ENCODE peak calls at places on chromosomes 7 and 10, in eight cellular contexts. J, L, D, M, E, G, F and T are unnamed samples.

GRCh38 chr7:129169171-129169643 is 19.2 kb upstream of the SMO start:
- DNase-seq in L (no peak), E (peak), M (no peak), G (no peak), F (peak), J (no peak), D (no peak), T (peak)

GRCh38 chr10:33015798-33016547 is 57.9 kb upstream of the ITGB1 start:
- DNase-seq in M (no peak), G (no peak), E (no peak), L (no peak), J (no peak), F (no peak), D (no peak), T (no peak)

GRCh38 chr10:13924020-13924725 is 337.4 kb downstream of the PRPF18 start:
- DNase-seq in G (no peak), M (no peak), E (no peak), J (no peak), D (no peak), F (no peak), L (no peak), T (no peak)

GRCh38 chr10:33398796-33399195 is 64.3 kb upstream of the NRP1 start:
- DNase-seq in E (no peak), F (no peak), D (no peak), J (no peak), M (no peak), G (no peak), L (no peak), T (no peak)

GRCh38 chr7:41702635-41703371 is at the start of gene INHBA:
- DNase-seq in L (no peak), M (peak), J (no peak), F (no peak), D (no peak), E (no peak), G (no peak), T (no peak)

GRCh38 chr7:101121996-101122932 is 4.6 kb upstream of the SERPINE1 start:
- DNase-seq in J (peak), M (peak), E (no peak), L (peak), F (peak), D (peak), G (peak), T (peak)

GRCh38 chr7:19522486-19522885 is 186.4 kb downstream of the POLR1F start:
- DNase-seq in D (no peak), J (no peak), M (no peak), L (no peak), F (no peak), E (no peak), G (no peak), T (no peak)

GRCh38 chr10:29263506-29263905 is 25.4 kb upstream of the LYZL1 start:
- DNase-seq in L (no peak), M (no peak), G (no peak), E (no peak), J (no peak), D (no peak), F (no peak), T (no peak)

GRCh38 chr7:17367502-17367901 is 69.0 kb downstream of the AHR start:
- DNase-seq in J (no peak), M (no peak), D (no peak), G (no peak), F (no peak), L (no peak), E (no peak), T (no peak)

GRCh38 chr7:82204694-82205093 is 238.9 kb downstream of the CACNA2D1 start:
- DNase-seq in M (no peak), F (peak), D (no peak), J (no peak), E (no peak), G (no peak), L (no peak), T (no peak)

GRCh38 chr7:22612776-22613175 is 112.8 kb upstream of the STEAP1B start:
- DNase-seq in D (no peak), G (no peak), M (no peak), J (no peak), F (no peak), E (no peak), L (no peak), T (no peak)

GRCh38 chr7:143407296-143408246 is 1.1 kb downstream of the EPHA1 start:
- DNase-seq in J (no peak), F (no peak), D (no peak), G (no peak), E (no peak), L (no peak), M (peak), T (no peak)

GRCh38 chr7:77710067-77710466 is 13.8 kb downstream of the RSBN1L start:
- DNase-seq in G (no peak), J (no peak), L (no peak), E (no peak), D (no peak), M (no peak), F (no peak), T (no peak)

GRCh38 chr7:132430863-132431822 is 145.1 kb downstream of the PLXNA4 start:
- DNase-seq in J (no peak), M (peak), F (peak), D (no peak), G (no peak), L (peak), E (peak), T (peak)

GRCh38 chr7:141541375-141541774 is 9.8 kb upstream of the AGK start:
- DNase-seq in F (no peak), M (no peak), D (no peak), E (no peak), L (no peak), J (no peak), G (no peak), T (no peak)

GRCh38 chr7:113331155-113331898 is 213.0 kb upstream of the SMIM30 start:
- DNase-seq in G (peak), M (peak), E (peak), D (no peak), F (no peak), J (peak), L (no peak), T (peak)

GRCh38 chr7:26787696-26788095 is 76.7 kb downstream of the SKAP2 start:
- DNase-seq in D (no peak), J (no peak), G (no peak), M (no peak), L (no peak), E (no peak), F (no peak), T (no peak)

GRCh38 chr10:35470535-35470934 is 134.2 kb downstream of the CCNY start:
- DNase-seq in D (no peak), E (no peak), F (no peak), J (no peak), L (no peak), G (no peak), M (no peak), T (no peak)

GRCh38 chr10:76432274-76433012 is 1001.0 kb downstream of the LRMDA start:
- DNase-seq in J (no peak), L (no peak), G (no peak), M (peak), E (no peak), F (peak), D (no peak), T (peak)

GRCh38 chr7:90251304-90251635 is 6.3 kb downstream of the CFAP69 start:
- DNase-seq in L (no peak), E (no peak), M (no peak), J (no peak), G (no peak), F (no peak), D (no peak), T (no peak)

GRCh38 chr10:28489201-28489600 is 43.7 kb upstream of the WAC start:
- DNase-seq in J (no peak), L (no peak), G (no peak), F (no peak), E (no peak), D (no peak), M (no peak), T (no peak)

GRCh38 chr10:78357027-78357672 is 323.5 kb downstream of the RPS24 start:
- DNase-seq in G (no peak), J (no peak), E (peak), M (no peak), L (no peak), D (no peak), F (no peak), T (no peak)

DNA sequence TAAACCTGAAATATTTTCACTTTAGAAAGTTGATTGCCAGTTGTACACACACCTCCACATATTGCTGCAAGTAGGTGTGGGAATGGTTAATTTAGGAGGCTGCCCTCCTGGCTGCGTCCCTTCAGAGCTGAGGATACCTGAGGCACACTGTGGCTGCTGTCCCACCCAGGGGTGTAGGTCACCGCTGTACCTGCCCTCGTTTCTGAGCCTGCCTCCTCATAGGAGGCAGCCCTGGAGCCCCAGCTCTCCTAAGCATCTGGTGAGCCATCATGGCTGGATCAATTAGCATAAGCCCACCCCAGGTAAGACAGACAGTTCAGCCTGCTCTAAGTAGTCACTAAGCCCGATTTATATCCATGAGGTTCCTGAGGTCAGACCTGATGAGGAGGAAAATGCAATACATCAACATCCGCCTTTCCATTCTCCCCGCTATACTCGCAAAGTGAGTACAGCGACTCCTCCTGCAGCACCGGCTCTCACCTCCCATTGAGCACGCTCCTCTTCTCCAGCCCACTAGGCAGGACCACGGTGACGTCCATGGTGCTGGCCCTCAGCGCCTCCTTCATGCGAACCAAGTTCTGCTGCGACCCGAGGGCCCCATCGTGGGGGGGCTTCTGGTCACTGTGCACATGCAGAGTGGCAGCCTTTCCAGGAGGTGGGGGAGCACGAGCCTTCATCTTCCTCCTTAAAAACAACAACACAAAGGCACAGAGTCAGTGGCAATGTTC is 97.2 kb downstream of the COBL start:
- DNase-seq in L (no peak), F (no peak), G (no peak), M (no peak), D (no peak), E (no peak), J (no peak), T (no peak)
- TF ChIP-seq POLR2A in L (no peak), F (no peak), G (no peak), M (no peak), D (no peak), E (no peak), J (no peak), T (no peak)

GRCh38 chr7:914521-915194 is 38.3 kb downstream of the GET4 start:
- DNase-seq in E (no peak), D (no peak), F (no peak), J (no peak), M (no peak), G (no peak), L (no peak), T (peak)

GRCh38 chr7:911791-912480 is 35.6 kb downstream of the GET4 start:
- DNase-seq in M (no peak), E (no peak), L (no peak), F (no peak), D (no peak), J (no peak), G (no peak), T (no peak)

GRCh38 chr7:916291-916941 is 38.1 kb downstream of the ADAP1 start:
- DNase-seq in M (no peak), D (no peak), E (peak), L (no peak), F (no peak), J (no peak), G (no peak), T (peak)

GRCh38 chr7:915291-916218 is 38.9 kb downstream of the ADAP1 start:
- DNase-seq in J (no peak), G (no peak), F (no peak), D (no peak), L (no peak), M (no peak), E (peak), T (peak)

DNA sequence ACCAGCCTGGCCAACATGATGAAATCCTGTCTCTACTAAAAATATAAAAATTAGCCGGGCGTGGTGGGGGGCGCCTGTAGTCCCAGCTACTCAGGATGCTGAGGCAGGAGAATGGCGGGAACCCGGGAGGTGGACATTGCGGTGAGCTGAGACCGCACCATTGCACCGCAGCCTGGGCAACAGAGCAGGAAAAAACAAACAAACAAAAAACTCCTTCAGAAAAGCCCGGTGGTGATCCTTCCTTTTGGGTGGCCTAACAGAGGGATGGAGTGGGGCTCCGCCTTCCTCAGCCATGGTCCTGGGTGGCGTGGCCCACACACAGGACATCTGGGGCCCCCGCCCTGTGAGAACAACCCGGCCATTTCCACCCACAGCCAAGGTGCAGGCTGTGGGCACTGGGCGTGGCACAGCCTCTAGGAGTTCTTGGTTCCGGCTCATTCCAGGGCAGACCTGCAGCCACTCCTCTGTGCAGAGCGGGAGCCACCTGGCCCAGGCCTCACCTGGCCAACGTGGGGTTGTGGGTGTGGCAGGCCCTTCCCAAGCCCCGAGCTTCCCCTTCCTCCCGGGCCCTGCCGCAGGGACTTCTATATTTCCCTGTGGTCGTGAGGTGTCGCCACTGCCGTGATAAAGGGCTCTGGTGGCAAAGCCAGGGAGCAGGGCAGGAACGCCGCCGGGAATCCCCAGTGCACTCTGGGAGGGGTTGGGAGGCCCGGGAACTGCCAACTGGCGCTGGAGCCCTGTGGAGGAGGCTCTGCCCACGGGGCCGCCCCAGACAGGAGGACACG is 37.6 kb downstream of the GET4 start:
- DNase-seq in D (no peak), L (no peak), J (no peak), M (no peak), G (no peak), E (no peak), F (no peak), T (peak)
- H3K27ac ChIP-seq in D (no peak), L (no peak), J (no peak), M (no peak), G (no peak), E (no peak), F (no peak), T (no peak)

GRCh38 chr10:21171197-21171935 is 274.3 kb upstream of the NEBL start:
- DNase-seq in M (no peak), F (no peak), G (no peak), J (no peak), D (peak), L (peak), E (no peak), T (no peak)
- H3K4me3 ChIP-seq in M (no peak), F (no peak), G (no peak), J (no peak), D (no peak), L (no peak), E (no peak), T (no peak)

GRCh38 chr10:118977864-118978263 is 51.6 kb upstream of the NANOS1 start:
- DNase-seq in J (no peak), F (peak), L (no peak), G (peak), M (no peak), D (no peak), E (no peak), T (no peak)

GRCh38 chr10:118978998-118979350 is 50.5 kb upstream of the NANOS1 start:
- DNase-seq in L (no peak), E (no peak), G (peak), D (no peak), F (no peak), J (no peak), M (no peak), T (no peak)

GRCh38 chr10:118978316-118978997 is 51.1 kb upstream of the NANOS1 start:
- DNase-seq in F (no peak), D (no peak), G (peak), L (no peak), J (no peak), M (no peak), E (no peak), T (no peak)

GRCh38 chr10:118974951-118975350 is 54.6 kb upstream of the NANOS1 start:
- DNase-seq in J (no peak), G (peak), E (no peak), L (no peak), D (no peak), M (no peak), F (no peak), T (no peak)

DNA sequence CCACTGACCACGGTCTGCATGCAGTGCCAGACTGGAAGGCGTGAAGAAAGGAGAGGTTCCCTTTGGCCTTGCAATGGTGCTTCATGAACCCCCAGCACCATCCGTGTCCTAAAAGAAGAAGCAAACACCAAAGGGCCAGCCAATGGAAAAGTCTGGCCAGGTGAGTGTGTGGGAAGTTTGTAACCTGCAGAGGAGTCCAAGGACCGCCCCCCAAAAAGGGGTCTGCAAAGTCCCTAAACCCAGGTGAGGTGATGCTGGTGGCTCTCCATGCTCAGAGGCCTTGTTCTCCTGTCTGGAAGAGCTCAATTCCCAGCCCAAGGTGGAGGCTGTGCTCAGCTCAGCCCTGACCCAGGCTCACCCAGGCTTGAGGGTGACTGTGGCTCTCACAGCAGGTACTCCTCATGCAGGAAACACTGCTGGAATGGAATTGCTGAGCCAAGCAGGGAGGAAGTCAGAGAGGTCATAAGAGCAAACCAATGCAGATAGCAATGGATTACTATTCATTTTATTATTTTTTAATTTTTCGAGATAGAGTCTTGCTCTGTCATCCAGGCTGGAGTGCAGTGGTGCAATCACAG is 52.4 kb upstream of the NANOS1 start:
- DNase-seq in E (no peak), J (no peak), G (peak), M (no peak), F (peak), D (no peak), L (no peak), T (no peak)
- TF ChIP-seq POLR2A in E (no peak), J (no peak), G (no peak), M (no peak), F (no peak), D (no peak), L (no peak), T (no peak)